ENCODE peak calls at places on chromosomes 6 and 20, in four cellular contexts. L, Y, B and K are unnamed samples.
A peak's percentile ranks its signal among the peaks of the same experiment; 100 is the strongest.

GRCh38 chr6:158322400-158322723 is 10.1 kb downstream of the TULP4 start:
- DNase-seq in L (no peak), Y (no peak), B (no peak), K (no peak)

GRCh38 chr20:362271-363254 is 15.7 kb downstream of the NRSN2 start:
- DNase-seq in L (peak; percentile 98), Y (no peak), B (peak; percentile 88), K (no peak)

GRCh38 chr6:80974579-80974978 is 777.9 kb downstream of the TENT5A start:
- DNase-seq in L (no peak), Y (no peak), B (no peak), K (no peak)

GRCh38 chr6:43724914-43725642 is 37.5 kb upstream of the MRPS18A start:
- DNase-seq in L (peak; percentile 69), Y (no peak), B (peak; percentile 81), K (peak; percentile 59)

GRCh38 chr6:137309078-137309762 is 90.0 kb upstream of the IFNGR1 start:
- DNase-seq in L (peak; percentile 89), Y (no peak), B (peak; percentile 71), K (no peak)

GRCh38 chr6:45630314-45630713 is 252.6 kb upstream of the SUPT3H start:
- DNase-seq in L (no peak), Y (no peak), B (no peak), K (no peak)

GRCh38 chr20:3889489-3890409 is 562 bp downstream of the PANK2 start:
- DNase-seq in L (peak; percentile 39), Y (peak; percentile 15), B (peak; percentile 4), K (peak; percentile 35)

GRCh38 chr6:151004415-151005024 is 139.0 kb downstream of the MTHFD1L start:
- DNase-seq in L (no peak), Y (no peak), B (peak; percentile 49), K (no peak)

GRCh38 chr6:81950877-81951276 is 198.4 kb upstream of the TENT5A start:
- DNase-seq in L (no peak), Y (no peak), B (no peak), K (no peak)

GRCh38 chr20:58294497-58295455 is 14.7 kb upstream of the RAB22A start:
- DNase-seq in L (no peak), Y (no peak), B (no peak), K (no peak)

GRCh38 chr6:135226537-135226936 is 45.4 kb downstream of the MYB start:
- DNase-seq in L (no peak), Y (no peak), B (no peak), K (no peak)

GRCh38 chr6:44649365-44650025 is 262.0 kb downstream of the CDC5L start:
- DNase-seq in L (no peak), Y (no peak), B (no peak), K (no peak)

GRCh38 chr20:21613512-21613911 is 92.0 kb upstream of the PAX1 start:
- DNase-seq in L (no peak), Y (no peak), B (no peak), K (no peak)

GRCh38 chr6:79718509-79719247 is 87.5 kb downstream of the SH3BGRL2 start:
- DNase-seq in L (no peak), Y (no peak), B (no peak), K (no peak)

GRCh38 chr6:31005249-31006020 is 4.8 kb upstream of the MUC22 start:
- DNase-seq in L (no peak), Y (no peak), B (no peak), K (no peak)

GRCh38 chr6:56799966-56800365 is 154.9 kb upstream of the BEND6 start:
- DNase-seq in L (no peak), Y (no peak), B (no peak), K (no peak)

GRCh38 chr6:112443118-112443641 is 96.0 kb downstream of the RFPL4B start:
- DNase-seq in L (no peak), Y (no peak), B (no peak), K (no peak)

GRCh38 chr6:125273965-125274364 is 27.8 kb downstream of the HDDC2 start:
- DNase-seq in L (peak; percentile 73), Y (no peak), B (no peak), K (no peak)

GRCh38 chr6:70394518-70395300 is 18.6 kb upstream of the FAM135A start:
- DNase-seq in L (peak; percentile 78), Y (no peak), B (no peak), K (no peak)

GRCh38 chr6:5084787-5085637 is at the start of gene PPP1R3G:
- DNase-seq in L (peak; percentile 24), Y (peak; percentile 12), B (peak; percentile 51), K (peak; percentile 26)

GRCh38 chr20:47095690-47096089 is 201.0 kb downstream of the EYA2 start:
- DNase-seq in L (no peak), Y (no peak), B (no peak), K (no peak)

GRCh38 chr20:8670900-8671229 is 398.0 kb upstream of the PLCB4 start:
- DNase-seq in L (no peak), Y (no peak), B (no peak), K (no peak)

GRCh38 chr6:48615041-48615440 is 504.0 kb upstream of the PTCHD4 start:
- DNase-seq in L (no peak), Y (no peak), B (no peak), K (no peak)

GRCh38 chr6:45951771-45952529 is 63.7 kb downstream of the CLIC5 start:
- DNase-seq in L (no peak), Y (no peak), B (no peak), K (no peak)

GRCh38 chr6:41427642-41428401 is 92.4 kb downstream of the NCR2 start:
- DNase-seq in L (peak; percentile 80), Y (peak; percentile 25), B (no peak), K (peak; percentile 59)

GRCh38 chr6:42774201-42774600 is 7.7 kb upstream of the BICRAL start:
- DNase-seq in L (no peak), Y (no peak), B (no peak), K (no peak)

GRCh38 chr6:37218061-37218460 is 39.5 kb upstream of the TBC1D22B start:
- DNase-seq in L (no peak), Y (no peak), B (no peak), K (no peak)

GRCh38 chr6:41974281-41974825 is 32.7 kb upstream of the CCND3 start:
- DNase-seq in L (no peak), Y (no peak), B (no peak), K (no peak)

GRCh38 chr20:64113444-64113775 is 6.0 kb upstream of the NPBWR2 start:
- DNase-seq in L (no peak), Y (no peak), B (no peak), K (no peak)

GRCh38 chr6:86723729-86724128 is 213.6 kb upstream of the HTR1E start:
- DNase-seq in L (no peak), Y (no peak), B (no peak), K (no peak)

GRCh38 chr20:52081066-52081465 is 110.5 kb downstream of the ZFP64 start:
- DNase-seq in L (no peak), Y (no peak), B (no peak), K (no peak)

GRCh38 chr6:166488081-166488685 is 98.3 kb downstream of the RAMACL start:
- DNase-seq in L (no peak), Y (no peak), B (peak; percentile 66), K (peak; percentile 37)

GRCh38 chr6:232896-233640 is 59.2 kb upstream of the DUSP22 start:
- DNase-seq in L (no peak), Y (no peak), B (no peak), K (no peak)

GRCh38 chr6:16482702-16483314 is 244.4 kb downstream of the GMPR start:
- DNase-seq in L (no peak), Y (no peak), B (no peak), K (no peak)

GRCh38 chr20:26208296-26209091 is 511.8 kb upstream of the ZNF337 start:
- DNase-seq in L (peak; percentile 13), Y (peak; percentile 40), B (no peak), K (no peak)

GRCh38 chr6:158939255-158940170 is 60.5 kb downstream of the RSPH3 start:
- DNase-seq in L (no peak), Y (no peak), B (no peak), K (peak; percentile 37)

GRCh38 chr6:111683749-111684267 is 78.1 kb upstream of the TRAF3IP2 start:
- DNase-seq in L (no peak), Y (no peak), B (peak; percentile 68), K (no peak)

DNA sequence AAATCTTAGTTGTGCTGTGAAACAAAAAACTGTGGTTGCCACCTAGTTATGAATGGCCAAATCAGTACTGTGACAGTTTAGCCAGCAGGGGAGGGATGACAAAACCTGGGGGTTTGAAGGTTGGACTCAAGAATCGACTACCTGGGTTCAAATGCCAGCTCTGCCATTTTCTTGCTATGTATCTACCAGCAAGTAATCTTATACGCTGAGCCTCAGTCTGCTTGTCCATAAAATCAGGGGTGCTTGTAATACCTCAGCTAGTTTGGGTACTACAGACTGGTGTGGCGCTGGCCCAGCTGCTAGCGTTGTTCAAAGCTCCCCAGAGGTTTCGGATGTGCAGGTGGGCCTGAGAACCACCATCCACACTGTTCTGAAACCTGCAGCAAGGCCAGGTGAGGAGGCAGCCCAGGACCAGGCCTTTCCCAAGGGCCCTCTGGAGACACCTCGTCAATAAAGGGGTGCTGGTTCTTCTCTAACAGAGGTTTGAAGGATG is 40.4 kb downstream of the TRAM2 start:
- DNase-seq in L (no peak), Y (no peak), B (no peak), K (no peak)
- TF ChIP-seq CTCF in L (no peak), Y (no peak), B (no peak), K (no peak)

GRCh38 chr6:27890351-27891299 is 21.6 kb downstream of the OR2B2 start:
- DNase-seq in L (no peak), Y (peak; percentile 57), B (no peak), K (peak; percentile 61)
- TF ChIP-seq CTCF in L (no peak), Y (no peak), B (no peak), K (no peak)

GRCh38 chr6:13370623-13371022 is 42.3 kb upstream of the TBC1D7 start:
- DNase-seq in L (no peak), Y (no peak), B (no peak), K (no peak)

GRCh38 chr6:13368716-13369115 is 40.4 kb upstream of the TBC1D7 start:
- DNase-seq in L (no peak), Y (no peak), B (no peak), K (no peak)

GRCh38 chr6:13371421-13372072 is 43.2 kb upstream of the TBC1D7 start:
- DNase-seq in L (no peak), Y (no peak), B (no peak), K (no peak)

GRCh38 chr6:13368079-13368478 is 39.7 kb upstream of the TBC1D7 start:
- DNase-seq in L (no peak), Y (no peak), B (no peak), K (no peak)

GRCh38 chr6:13369591-13369990 is 41.3 kb upstream of the TBC1D7 start:
- DNase-seq in L (no peak), Y (no peak), B (no peak), K (no peak)
- TF ChIP-seq CTCF in L (no peak), Y (no peak), B (no peak), K (no peak)

DNA sequence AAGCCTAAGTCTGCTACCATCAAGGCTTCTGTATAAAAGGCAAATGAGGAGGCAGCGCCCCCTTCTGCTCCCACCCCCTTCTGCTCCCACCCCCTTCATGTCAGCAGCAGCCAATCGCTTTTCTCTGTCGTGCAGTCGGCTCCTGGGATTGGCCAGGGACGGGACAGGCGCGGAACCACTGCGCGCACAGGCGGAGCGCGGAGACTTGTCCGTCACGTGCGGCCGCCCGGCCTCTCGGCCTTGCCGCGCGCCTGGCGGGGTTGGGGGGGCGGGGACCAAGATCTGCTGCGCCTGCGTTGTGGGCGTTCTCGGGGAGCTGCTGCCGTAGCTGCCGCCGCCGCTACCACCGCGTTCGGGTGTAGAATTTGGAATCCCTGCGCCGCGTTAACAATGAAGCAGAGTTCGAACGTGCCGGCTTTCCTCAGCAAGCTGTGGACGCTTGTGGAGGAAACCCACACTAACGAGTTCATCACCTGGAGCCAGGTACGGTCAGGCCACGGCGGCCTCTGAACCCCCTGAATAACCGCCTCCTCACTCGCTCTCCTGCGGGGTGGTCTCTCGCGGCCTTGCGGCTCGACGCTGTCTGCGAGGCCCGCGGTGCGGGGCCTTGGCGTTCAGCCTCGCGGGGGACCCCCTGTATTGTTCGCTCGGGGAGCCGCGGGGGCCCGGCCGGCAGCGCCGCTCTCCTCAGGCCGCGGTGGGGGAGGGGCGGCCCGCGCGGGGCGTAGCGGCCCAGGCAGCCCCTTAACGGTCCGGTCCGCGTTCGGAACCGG is at the start of gene HSF2:
- DNase-seq in L (peak; percentile 96), Y (peak; percentile 78), B (peak; percentile 96), K (peak; percentile 80)
- TF ChIP-seq CTCF in L (peak; percentile 14), Y (no peak), B (no peak), K (no peak)